ENCODE peak calls at places on chromosomes 1 and 21, in nine cellular contexts. R, X, B, J, V, F, N, A and O are unnamed samples.

GRCh38 chr1:111989531-111990025 is at the start of gene KCND3:
- DNase-seq in V (no peak), B (no peak), X (no peak), A (no peak), J (no peak), R (no peak), F (no peak), N (peak), O (no peak)

GRCh38 chr21:45699251-45699942 is 55.9 kb downstream of the PCBP3 start:
- DNase-seq in F (no peak), V (peak), N (no peak), J (no peak), R (no peak), X (no peak), B (no peak), A (no peak), O (no peak)

GRCh38 chr1:218058730-218059129 is 226.4 kb upstream of the RRP15 start:
- DNase-seq in N (no peak), B (no peak), X (no peak), A (no peak), V (no peak), F (no peak), R (no peak), J (no peak), O (no peak)

GRCh38 chr1:206809504-206810084 is 37.3 kb upstream of the IL10 start:
- DNase-seq in F (no peak), B (no peak), V (peak), X (no peak), N (peak), A (no peak), J (no peak), R (no peak), O (no peak)

GRCh38 chr1:89525169-89525855 is 683 bp downstream of the LRRC8B start:
- DNase-seq in N (peak), A (no peak), F (peak), R (no peak), V (peak), B (no peak), X (no peak), J (peak), O (peak)

GRCh38 chr1:54794401-54795099 is 6.6 kb downstream of the TTC22 start:
- DNase-seq in X (peak), V (no peak), F (no peak), N (no peak), J (no peak), B (no peak), A (no peak), R (no peak), O (no peak)

GRCh38 chr1:14626869-14627607 is 28.6 kb downstream of the KAZN start:
- DNase-seq in F (no peak), J (peak), V (no peak), A (no peak), N (no peak), R (no peak), B (no peak), X (peak), O (peak)

GRCh38 chr1:211603191-211603701 is 24.3 kb upstream of the SLC30A1 start:
- DNase-seq in N (no peak), J (no peak), A (no peak), V (no peak), X (no peak), B (peak), R (no peak), F (no peak), O (no peak)

GRCh38 chr1:110262846-110263631 is 52.9 kb downstream of the KCNC4 start:
- DNase-seq in R (no peak), X (no peak), F (no peak), N (peak), A (no peak), V (peak), B (no peak), J (no peak), O (no peak)